ENCODE peak calls at places on chromosome 21, in ten cellular contexts. One of them, this sample, is unnamed.
A peak's percentile ranks its signal among the peaks of the same experiment; 100 is the strongest.

GRCh38 chr21:32844653-32845443 is 73.3 kb upstream of the PAXBP1 start:
- DNase-seq in left lung: no peak
- DNase-seq in RWPE1: peak; percentile 55
- DNase-seq in stomach: no peak
- DNase-seq in type B pancreatic cell: no peak
- DNase-seq in uterus: no peak
- DNase-seq in neural crest cell: no peak
- DNase-seq in heart left ventricle: no peak
- DNase-seq in kidney: no peak
- DNase-seq in astrocyte of the spinal cord: peak; percentile 45
- DNase-seq in this sample: no peak

GRCh38 chr21:32717851-32718316 is 9.9 kb downstream of the SYNJ1 start:
- DNase-seq in RWPE1: no peak
- DNase-seq in astrocyte of the spinal cord: peak; percentile 40
- DNase-seq in heart left ventricle: no peak
- DNase-seq in uterus: no peak
- DNase-seq in left lung: no peak
- DNase-seq in neural crest cell: no peak
- DNase-seq in kidney: no peak
- DNase-seq in type B pancreatic cell: no peak
- DNase-seq in stomach: no peak
- DNase-seq in this sample: no peak

GRCh38 chr21:39686636-39687035 is 58.3 kb upstream of the IGSF5 start:
- DNase-seq in astrocyte of the spinal cord: no peak
- DNase-seq in kidney: no peak
- DNase-seq in neural crest cell: no peak
- DNase-seq in left lung: no peak
- DNase-seq in type B pancreatic cell: no peak
- DNase-seq in uterus: no peak
- DNase-seq in RWPE1: no peak
- DNase-seq in heart left ventricle: no peak
- DNase-seq in stomach: no peak
- DNase-seq in this sample: no peak

GRCh38 chr21:27885296-27885711 is 918.4 kb upstream of the ADAMTS5 start:
- DNase-seq in stomach: no peak
- DNase-seq in type B pancreatic cell: no peak
- DNase-seq in neural crest cell: no peak
- DNase-seq in uterus: no peak
- DNase-seq in astrocyte of the spinal cord: no peak
- DNase-seq in kidney: peak; percentile 59
- DNase-seq in left lung: no peak
- DNase-seq in RWPE1: no peak
- DNase-seq in heart left ventricle: no peak
- DNase-seq in this sample: no peak

GRCh38 chr21:15425049-15425448 is 304.7 kb upstream of the USP25 start:
- DNase-seq in RWPE1: no peak
- DNase-seq in uterus: no peak
- DNase-seq in type B pancreatic cell: no peak
- DNase-seq in astrocyte of the spinal cord: no peak
- DNase-seq in stomach: no peak
- DNase-seq in heart left ventricle: no peak
- DNase-seq in left lung: no peak
- DNase-seq in neural crest cell: no peak
- DNase-seq in kidney: no peak
- DNase-seq in this sample: no peak

GRCh38 chr21:45655071-45655470 is 11.5 kb downstream of the PCBP3 start:
- DNase-seq in RWPE1: no peak
- DNase-seq in neural crest cell: no peak
- DNase-seq in heart left ventricle: no peak
- DNase-seq in left lung: no peak
- DNase-seq in astrocyte of the spinal cord: peak; percentile 66
- DNase-seq in uterus: no peak
- DNase-seq in kidney: no peak
- DNase-seq in type B pancreatic cell: no peak
- DNase-seq in stomach: no peak
- DNase-seq in this sample: peak; percentile 52

GRCh38 chr21:14814282-14814681 is 250.5 kb downstream of the NRIP1 start:
- DNase-seq in kidney: no peak
- DNase-seq in type B pancreatic cell: no peak
- DNase-seq in stomach: no peak
- DNase-seq in uterus: no peak
- DNase-seq in left lung: no peak
- DNase-seq in astrocyte of the spinal cord: no peak
- DNase-seq in neural crest cell: no peak
- DNase-seq in RWPE1: no peak
- DNase-seq in heart left ventricle: no peak
- DNase-seq in this sample: no peak

GRCh38 chr21:17071093-17071492 is 441.8 kb upstream of the CXADR start:
- DNase-seq in kidney: no peak
- DNase-seq in heart left ventricle: no peak
- DNase-seq in uterus: no peak
- DNase-seq in RWPE1: no peak
- DNase-seq in stomach: no peak
- DNase-seq in left lung: no peak
- DNase-seq in neural crest cell: no peak
- DNase-seq in astrocyte of the spinal cord: no peak
- DNase-seq in type B pancreatic cell: no peak
- DNase-seq in this sample: no peak

GRCh38 chr21:45540601-45540970 is 1.7 kb downstream of the SLC19A1 start:
- DNase-seq in astrocyte of the spinal cord: no peak
- DNase-seq in neural crest cell: no peak
- DNase-seq in left lung: no peak
- DNase-seq in RWPE1: no peak
- DNase-seq in type B pancreatic cell: peak; percentile 55
- DNase-seq in stomach: peak; percentile 24
- DNase-seq in kidney: peak; percentile 65
- DNase-seq in uterus: peak; percentile 13
- DNase-seq in heart left ventricle: no peak
- DNase-seq in this sample: no peak

GRCh38 chr21:28521932-28522826 is 470.5 kb downstream of the LTN1 start:
- DNase-seq in type B pancreatic cell: no peak
- DNase-seq in heart left ventricle: no peak
- DNase-seq in left lung: no peak
- DNase-seq in uterus: peak; percentile 30
- DNase-seq in RWPE1: no peak
- DNase-seq in neural crest cell: no peak
- DNase-seq in stomach: no peak
- DNase-seq in astrocyte of the spinal cord: peak; percentile 56
- DNase-seq in kidney: no peak
- DNase-seq in this sample: peak; percentile 42

GRCh38 chr21:37916795-37917142 is 512 bp upstream of the KCNJ6 start:
- DNase-seq in heart left ventricle: no peak
- DNase-seq in uterus: no peak
- DNase-seq in astrocyte of the spinal cord: no peak
- DNase-seq in neural crest cell: peak; percentile 61
- DNase-seq in RWPE1: no peak
- DNase-seq in stomach: no peak
- DNase-seq in type B pancreatic cell: no peak
- DNase-seq in left lung: no peak
- DNase-seq in kidney: no peak
- DNase-seq in this sample: no peak

GRCh38 chr21:37914211-37914900 is 1.9 kb downstream of the KCNJ6 start:
- DNase-seq in RWPE1: peak; percentile 46
- DNase-seq in heart left ventricle: no peak
- DNase-seq in astrocyte of the spinal cord: peak; percentile 15
- DNase-seq in left lung: no peak
- DNase-seq in stomach: no peak
- DNase-seq in kidney: no peak
- DNase-seq in uterus: no peak
- DNase-seq in type B pancreatic cell: no peak
- DNase-seq in neural crest cell: peak; percentile 50
- DNase-seq in this sample: no peak

GRCh38 chr21:37915516-37915915 is 741 bp downstream of the KCNJ6 start:
- DNase-seq in heart left ventricle: no peak
- DNase-seq in kidney: no peak
- DNase-seq in uterus: no peak
- DNase-seq in type B pancreatic cell: no peak
- DNase-seq in neural crest cell: no peak
- DNase-seq in RWPE1: no peak
- DNase-seq in stomach: no peak
- DNase-seq in left lung: no peak
- DNase-seq in astrocyte of the spinal cord: no peak
- DNase-seq in this sample: no peak

GRCh38 chr21:37917612-37918011 is 1.4 kb upstream of the KCNJ6 start:
- DNase-seq in heart left ventricle: no peak
- DNase-seq in RWPE1: peak; percentile 40
- DNase-seq in left lung: no peak
- DNase-seq in kidney: no peak
- DNase-seq in astrocyte of the spinal cord: peak; percentile 7
- DNase-seq in uterus: no peak
- DNase-seq in stomach: no peak
- DNase-seq in neural crest cell: no peak
- DNase-seq in type B pancreatic cell: no peak
- DNase-seq in this sample: no peak

GRCh38 chr21:37915941-37916794 is at the start of gene KCNJ6:
- DNase-seq in stomach: peak; percentile 35
- DNase-seq in heart left ventricle: no peak
- DNase-seq in uterus: no peak
- DNase-seq in type B pancreatic cell: peak; percentile 78
- DNase-seq in neural crest cell: peak; percentile 85
- DNase-seq in astrocyte of the spinal cord: peak; percentile 54
- DNase-seq in left lung: no peak
- DNase-seq in kidney: no peak
- DNase-seq in RWPE1: peak; percentile 60
- DNase-seq in this sample: no peak
- TF ChIP-seq CTCF in stomach: peak; percentile 13
- TF ChIP-seq CTCF in heart left ventricle: peak; percentile 44
- TF ChIP-seq CTCF in uterus: no peak
- TF ChIP-seq CTCF in type B pancreatic cell: peak; percentile 82
- TF ChIP-seq CTCF in neural crest cell: peak; percentile 72
- TF ChIP-seq CTCF in astrocyte of the spinal cord: peak; percentile 80
- TF ChIP-seq CTCF in left lung: peak; percentile 44
- TF ChIP-seq CTCF in kidney: peak; percentile 45
- TF ChIP-seq CTCF in RWPE1: peak; percentile 78
- TF ChIP-seq CTCF in this sample: peak; percentile 72

DNA sequence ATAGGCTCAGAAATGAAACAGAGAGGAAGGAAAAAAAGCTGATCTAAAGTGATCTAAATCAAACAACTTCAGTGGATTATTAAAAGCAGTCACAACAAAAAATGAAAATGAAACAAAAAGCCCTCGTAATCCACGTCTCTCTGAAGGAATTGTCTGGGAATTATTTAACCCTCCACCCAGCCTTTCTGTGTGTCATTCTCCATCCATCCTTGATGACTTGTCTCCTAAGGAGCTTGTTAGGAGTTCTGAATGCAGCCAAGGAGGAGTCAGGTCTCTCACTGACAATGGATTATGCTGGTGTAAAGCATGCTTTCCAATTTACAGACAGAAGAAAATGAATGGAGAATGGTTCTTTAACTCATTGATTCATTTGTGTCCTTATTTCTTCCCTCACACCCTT is 359.3 kb upstream of the RUNX1 start:
- DNase-seq in kidney: no peak
- DNase-seq in heart left ventricle: no peak
- DNase-seq in left lung: no peak
- DNase-seq in uterus: no peak
- DNase-seq in type B pancreatic cell: no peak
- DNase-seq in neural crest cell: no peak
- DNase-seq in stomach: no peak
- DNase-seq in astrocyte of the spinal cord: no peak
- DNase-seq in RWPE1: no peak
- DNase-seq in this sample: no peak
- TF ChIP-seq CTCF in kidney: no peak
- TF ChIP-seq CTCF in heart left ventricle: no peak
- TF ChIP-seq CTCF in left lung: no peak
- TF ChIP-seq CTCF in uterus: no peak
- TF ChIP-seq CTCF in type B pancreatic cell: no peak
- TF ChIP-seq CTCF in neural crest cell: no peak
- TF ChIP-seq CTCF in stomach: no peak
- TF ChIP-seq CTCF in astrocyte of the spinal cord: no peak
- TF ChIP-seq CTCF in RWPE1: no peak
- TF ChIP-seq CTCF in this sample: no peak

GRCh38 chr21:38083534-38083933 is 167.3 kb upstream of the KCNJ6 start:
- DNase-seq in astrocyte of the spinal cord: no peak
- DNase-seq in type B pancreatic cell: no peak
- DNase-seq in stomach: no peak
- DNase-seq in kidney: no peak
- DNase-seq in neural crest cell: no peak
- DNase-seq in RWPE1: no peak
- DNase-seq in left lung: no peak
- DNase-seq in uterus: no peak
- DNase-seq in heart left ventricle: no peak
- DNase-seq in this sample: no peak

GRCh38 chr21:38089763-38090046 is 167.1 kb upstream of the KCNJ15 start:
- DNase-seq in type B pancreatic cell: no peak
- DNase-seq in kidney: no peak
- DNase-seq in astrocyte of the spinal cord: no peak
- DNase-seq in neural crest cell: no peak
- DNase-seq in uterus: no peak
- DNase-seq in RWPE1: no peak
- DNase-seq in left lung: no peak
- DNase-seq in heart left ventricle: no peak
- DNase-seq in stomach: no peak
- DNase-seq in this sample: no peak

GRCh38 chr21:38088916-38089762 is 167.7 kb upstream of the KCNJ15 start:
- DNase-seq in kidney: no peak
- DNase-seq in left lung: no peak
- DNase-seq in type B pancreatic cell: no peak
- DNase-seq in neural crest cell: no peak
- DNase-seq in RWPE1: no peak
- DNase-seq in uterus: no peak
- DNase-seq in astrocyte of the spinal cord: no peak
- DNase-seq in heart left ventricle: no peak
- DNase-seq in stomach: no peak
- DNase-seq in this sample: no peak

GRCh38 chr21:38082936-38083335 is 166.7 kb upstream of the KCNJ6 start:
- DNase-seq in kidney: no peak
- DNase-seq in neural crest cell: no peak
- DNase-seq in left lung: no peak
- DNase-seq in RWPE1: no peak
- DNase-seq in type B pancreatic cell: no peak
- DNase-seq in uterus: no peak
- DNase-seq in stomach: no peak
- DNase-seq in heart left ventricle: no peak
- DNase-seq in astrocyte of the spinal cord: no peak
- DNase-seq in this sample: no peak

GRCh38 chr21:38086580-38086979 is 170.2 kb upstream of the KCNJ15 start:
- DNase-seq in stomach: no peak
- DNase-seq in neural crest cell: no peak
- DNase-seq in type B pancreatic cell: no peak
- DNase-seq in RWPE1: no peak
- DNase-seq in heart left ventricle: no peak
- DNase-seq in kidney: no peak
- DNase-seq in uterus: no peak
- DNase-seq in left lung: no peak
- DNase-seq in astrocyte of the spinal cord: no peak
- DNase-seq in this sample: no peak
- TF ChIP-seq CTCF in stomach: no peak
- TF ChIP-seq CTCF in neural crest cell: no peak
- TF ChIP-seq CTCF in type B pancreatic cell: no peak
- TF ChIP-seq CTCF in RWPE1: no peak
- TF ChIP-seq CTCF in heart left ventricle: no peak
- TF ChIP-seq CTCF in kidney: no peak
- TF ChIP-seq CTCF in uterus: no peak
- TF ChIP-seq CTCF in left lung: no peak
- TF ChIP-seq CTCF in astrocyte of the spinal cord: no peak
- TF ChIP-seq CTCF in this sample: no peak

DNA sequence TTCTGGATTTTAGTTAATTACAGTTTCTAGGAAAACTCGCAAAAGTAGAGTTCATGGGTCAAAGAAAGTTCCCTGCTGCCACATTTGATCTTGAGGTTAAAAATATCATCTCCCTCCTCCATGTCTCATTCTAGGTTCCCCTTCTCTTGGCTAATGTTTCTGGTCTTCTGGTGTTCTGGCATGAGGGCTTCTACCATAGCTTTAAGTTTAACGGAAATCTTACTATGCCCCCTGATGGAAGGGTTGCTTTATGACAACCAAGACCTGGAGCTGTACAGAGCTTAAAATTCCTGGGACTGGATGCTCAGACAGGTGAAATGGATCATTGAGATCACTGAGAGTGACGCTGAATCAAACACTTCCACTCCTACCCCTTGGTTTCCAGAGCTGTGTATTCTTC is 1881.7 kb downstream of the MRPL39 start:
- DNase-seq in astrocyte of the spinal cord: no peak
- DNase-seq in left lung: no peak
- DNase-seq in RWPE1: no peak
- DNase-seq in type B pancreatic cell: no peak
- DNase-seq in kidney: no peak
- DNase-seq in uterus: no peak
- DNase-seq in neural crest cell: no peak
- DNase-seq in stomach: no peak
- DNase-seq in heart left ventricle: no peak
- DNase-seq in this sample: no peak
- TF ChIP-seq CTCF in astrocyte of the spinal cord: no peak
- TF ChIP-seq CTCF in left lung: no peak
- TF ChIP-seq CTCF in RWPE1: no peak
- TF ChIP-seq CTCF in type B pancreatic cell: no peak
- TF ChIP-seq CTCF in kidney: no peak
- TF ChIP-seq CTCF in uterus: no peak
- TF ChIP-seq CTCF in neural crest cell: no peak
- TF ChIP-seq CTCF in stomach: no peak
- TF ChIP-seq CTCF in heart left ventricle: no peak
- TF ChIP-seq CTCF in this sample: no peak

This sample was measured in AG09319.